ENCODE peak calls at places on chromosome 11, in six cellular contexts. L is CD8-positive, alpha-beta T cell; I is choroid plexus epithelial cell; Z is cardiac muscle cell; K is activated CD4-positive, alpha-beta T cell treated with anti-CD3 and anti-CD28 coated beads, Interleukin-2, amount 50 U/mL, for 48 hours; S is AG04450. N is an unnamed sample.

GRCh38 chr11:68651208-68651984 is 32.9 kb upstream of the GAL start:
- DNase-seq in L (no peak), I (peak), Z (no peak), K (no peak), S (no peak), N (no peak)

GRCh38 chr11:64718084-64718779 is 4.8 kb downstream of the NRXN2 start:
- DNase-seq in L (no peak), I (no peak), Z (no peak), K (no peak), S (no peak), N (no peak)

GRCh38 chr11:2188745-2189144 is 17.1 kb upstream of the TH start:
- DNase-seq in L (no peak), I (no peak), Z (no peak), K (no peak), S (no peak), N (no peak)

GRCh38 chr11:64419818-64420485 is 61.0 kb downstream of the RPS6KA4 start:
- DNase-seq in L (no peak), I (peak), Z (no peak), K (no peak), S (no peak), N (no peak)

GRCh38 chr11:3920148-3920852 is 64.8 kb downstream of the STIM1 start:
- DNase-seq in L (peak), I (peak), Z (no peak), K (peak), S (no peak), N (no peak)

GRCh38 chr11:95074806-95075563 is 8.3 kb downstream of the SRSF8 start:
- DNase-seq in L (no peak), I (peak), Z (peak), K (no peak), S (no peak), N (peak)

GRCh38 chr11:12863605-12864121 is 145.5 kb upstream of the RASSF10 start:
- DNase-seq in L (no peak), I (no peak), Z (no peak), K (no peak), S (no peak), N (no peak)

GRCh38 chr11:3037945-3038271 is 19.3 kb downstream of the CARS1 start:
- DNase-seq in L (no peak), I (no peak), Z (no peak), K (no peak), S (no peak), N (no peak)

GRCh38 chr11:115067471-115067870 is 389.1 kb downstream of the NXPE2 start:
- DNase-seq in L (no peak), I (no peak), Z (no peak), K (no peak), S (no peak), N (no peak)

GRCh38 chr11:15327786-15328231 is 213.1 kb downstream of the INSC start:
- DNase-seq in L (no peak), I (peak), Z (peak), K (peak), S (peak), N (peak)

GRCh38 chr11:8209208-8209807 is 40.5 kb upstream of the RIC3 start:
- DNase-seq in L (no peak), I (no peak), Z (no peak), K (peak), S (no peak), N (no peak)

GRCh38 chr11:104146943-104147342 is 17.0 kb downstream of the PDGFD start:
- DNase-seq in L (no peak), I (no peak), Z (no peak), K (no peak), S (no peak), N (no peak)

GRCh38 chr11:120546312-120547205 is 35.0 kb downstream of the GRIK4 start:
- DNase-seq in L (no peak), I (peak), Z (no peak), K (no peak), S (peak), N (no peak)

GRCh38 chr11:113859665-113860064 is 15.7 kb downstream of the USP28 start:
- DNase-seq in L (no peak), I (peak), Z (no peak), K (no peak), S (no peak), N (no peak)

GRCh38 chr11:48103621-48104561 is 112.7 kb upstream of the OR4B1 start:
- DNase-seq in L (no peak), I (no peak), Z (no peak), K (no peak), S (no peak), N (no peak)

GRCh38 chr11:111851636-111852035 is 19.7 kb downstream of the ALG9 start:
- DNase-seq in L (no peak), I (peak), Z (no peak), K (no peak), S (no peak), N (no peak)

GRCh38 chr11:120147094-120147949 is 9.4 kb upstream of the TRIM29 start:
- DNase-seq in L (no peak), I (no peak), Z (no peak), K (no peak), S (no peak), N (no peak)

GRCh38 chr11:130904380-130904779 is 11.9 kb downstream of the SNX19 start:
- DNase-seq in L (no peak), I (peak), Z (no peak), K (no peak), S (no peak), N (no peak)

GRCh38 chr11:97995874-97996273 is 1024.9 kb upstream of the CNTN5 start:
- DNase-seq in L (no peak), I (no peak), Z (no peak), K (no peak), S (no peak), N (no peak)

GRCh38 chr11:74370122-74370521 is 28.1 kb downstream of the PGM2L1 start:
- DNase-seq in L (no peak), I (no peak), Z (no peak), K (no peak), S (no peak), N (no peak)

GRCh38 chr11:76248210-76248609 is 41.9 kb upstream of the WNT11 start:
- DNase-seq in L (no peak), I (no peak), Z (no peak), K (peak), S (no peak), N (no peak)

GRCh38 chr11:79236541-79236971 is 204.3 kb downstream of the TENM4 start:
- DNase-seq in L (no peak), I (peak), Z (peak), K (no peak), S (peak), N (no peak)